ENCODE peak calls at places on chromosome 11, in ten cellular contexts. I is T1000; Y is stimulated activated CD4-positive, alpha-beta T cell treated with anti-CD3 and anti-CD28 coated beads, Interleukin-12 subunit alpha, Interleukin-12 subunit beta, amount 100 ng/mL, for 4 hours; F is fibroblast of pulmonary artery; O is amygdala; J is ecto neural progenitor cell; L is ovary; H is HEK293T; E is A549; N is AG08396. Q is an unnamed sample.

GRCh38 chr11:104772806-104773241 is 125.4 kb downstream of the CASP12 start:
- DNase-seq in I (no peak), Y (no peak), F (peak; percentile 89), O (no peak), J (no peak), L (no peak), H (no peak), E (peak; percentile 21), N (peak; percentile 70), Q (no peak)

GRCh38 chr11:117089685-117090084 is 8.5 kb downstream of the SIK3 start:
- DNase-seq in I (no peak), Y (no peak), F (no peak), O (no peak), J (no peak), L (no peak), H (no peak), E (no peak), N (no peak), Q (no peak)

GRCh38 chr11:22225190-22225589 is 32.3 kb downstream of the ANO5 start:
- DNase-seq in I (no peak), Y (no peak), F (no peak), O (no peak), J (no peak), L (no peak), H (no peak), E (no peak), N (no peak), Q (no peak)

GRCh38 chr11:126129681-126130671 is 67.3 kb upstream of the CDON start:
- DNase-seq in I (no peak), Y (no peak), F (no peak), O (no peak), J (no peak), L (peak; percentile 24), H (no peak), E (no peak), N (no peak), Q (no peak)

GRCh38 chr11:48170176-48170839 is 46.3 kb upstream of the OR4B1 start:
- DNase-seq in I (no peak), Y (no peak), F (no peak), O (no peak), J (no peak), L (no peak), H (no peak), E (no peak), N (peak; percentile 21), Q (no peak)

GRCh38 chr11:15897211-15897960 is 459.0 kb downstream of the SOX6 start:
- DNase-seq in I (peak; percentile 18), Y (no peak), F (peak; percentile 61), O (no peak), J (no peak), L (no peak), H (no peak), E (peak; percentile 22), N (peak; percentile 66), Q (no peak)

GRCh38 chr11:64826578-64827450 is 16.5 kb upstream of the MEN1 start:
- DNase-seq in I (no peak), Y (no peak), F (no peak), O (no peak), J (no peak), L (no peak), H (no peak), E (no peak), N (no peak), Q (no peak)

GRCh38 chr11:92222701-92223100 is 1.9 kb upstream of the FAT3 start:
- DNase-seq in I (no peak), Y (no peak), F (no peak), O (no peak), J (no peak), L (no peak), H (no peak), E (no peak), N (no peak), Q (no peak)

GRCh38 chr11:69292221-69292648 is 1.7 kb upstream of the MYEOV start:
- DNase-seq in I (no peak), Y (peak; percentile 57), F (peak; percentile 44), O (no peak), J (peak; percentile 68), L (no peak), H (peak; percentile 51), E (peak; percentile 34), N (peak; percentile 43), Q (no peak)

GRCh38 chr11:33262016-33262638 is 4.9 kb downstream of the HIPK3 start:
- DNase-seq in I (no peak), Y (no peak), F (peak; percentile 27), O (no peak), J (no peak), L (no peak), H (no peak), E (no peak), N (no peak), Q (no peak)

GRCh38 chr11:4808476-4808875 is 4.3 kb upstream of the OR52R1 start:
- DNase-seq in I (no peak), Y (no peak), F (no peak), O (no peak), J (no peak), L (no peak), H (no peak), E (no peak), N (no peak), Q (no peak)